ENCODE peak calls at places on chromosomes 7 and 10, in four cellular contexts. V, K, Y and E are unnamed samples.

GRCh38 chr7:151116603-151117002 is 30.3 kb downstream of the AGAP3 start:
- DNase-seq in V (no peak), K (no peak), Y (no peak), E (no peak)

GRCh38 chr7:96236198-96237039 is 85.5 kb downstream of the SLC25A13 start:
- DNase-seq in V (no peak), K (no peak), Y (no peak), E (no peak)

GRCh38 chr7:151439855-151440798 is at the start of gene CRYGN:
- DNase-seq in V (no peak), K (no peak), Y (no peak), E (no peak)

GRCh38 chr7:28155019-28155660 is 25.5 kb downstream of the JAZF1 start:
- DNase-seq in V (no peak), K (no peak), Y (no peak), E (no peak)

GRCh38 chr10:59362991-59363390 is 642 bp upstream of the FAM13C start:
- DNase-seq in V (no peak), K (no peak), Y (peak), E (no peak)

GRCh38 chr10:79339266-79339665 is 8.0 kb upstream of the PPIF start:
- DNase-seq in V (no peak), K (no peak), Y (no peak), E (no peak)

GRCh38 chr7:43609097-43609496 is 26.2 kb downstream of the STK17A start:
- DNase-seq in V (no peak), K (no peak), Y (no peak), E (no peak)

GRCh38 chr7:151595702-151596340 is 76.1 kb upstream of the RHEB start:
- DNase-seq in V (no peak), K (no peak), Y (no peak), E (no peak)

GRCh38 chr7:48242846-48243245 is 71.6 kb downstream of the ABCA13 start:
- DNase-seq in V (no peak), K (no peak), Y (no peak), E (no peak)

GRCh38 chr10:20494474-20494873 is 402.6 kb downstream of the NEBL start:
- DNase-seq in V (no peak), K (no peak), Y (no peak), E (no peak)

GRCh38 chr7:1235501-1236131 is 2.9 kb downstream of the UNCX start:
- DNase-seq in V (no peak), K (no peak), Y (no peak), E (no peak)

GRCh38 chr10:14182781-14183180 is 147.9 kb downstream of the FRMD4A start:
- DNase-seq in V (no peak), K (no peak), Y (no peak), E (no peak)

GRCh38 chr7:32539917-32540544 is 44.7 kb downstream of the AVL9 start:
- DNase-seq in V (no peak), K (no peak), Y (no peak), E (no peak)

GRCh38 chr7:98840604-98841508 is 29.0 kb downstream of the TMEM130 start:
- DNase-seq in V (no peak), K (no peak), Y (no peak), E (no peak)